ENCODE peak calls at places on chromosome 4, in six cellular contexts. R is upper lobe of left lung; J is endothelial cell; A is H1; G is RWPE1; O is CD8-positive, alpha-beta T cell. S is an unnamed sample.

GRCh38 chr4:72896515-72896914 is 173.0 kb downstream of the COX18 start:
- DNase-seq in R (peak), O (no peak), G (peak), J (no peak), A (no peak), S (no peak)

GRCh38 chr4:145183023-145183422 is 2.6 kb upstream of the OTUD4 start:
- DNase-seq in R (no peak), J (no peak), O (no peak), G (no peak), A (no peak), S (no peak)

GRCh38 chr4:163070023-163070422 is 96.7 kb downstream of the NAF1 start:
- DNase-seq in A (no peak), J (no peak), G (no peak), R (no peak), O (no peak), S (no peak)

GRCh38 chr4:121736735-121737351 is 28.1 kb downstream of the SMIM43 start:
- DNase-seq in G (peak), O (no peak), A (no peak), R (no peak), J (peak), S (peak)

GRCh38 chr4:181952478-181952877 is 290.7 kb upstream of the TENM3 start:
- DNase-seq in A (no peak), R (no peak), J (no peak), O (no peak), G (peak), S (no peak)

GRCh38 chr4:164239976-164240375 is 514.0 kb upstream of the SMIM31 start:
- DNase-seq in R (no peak), A (no peak), G (no peak), J (no peak), O (no peak), S (no peak)

GRCh38 chr4:109011241-109012031 is 248.6 kb upstream of the ETNPPL start:
- DNase-seq in R (no peak), J (no peak), O (no peak), A (no peak), G (no peak), S (no peak)

GRCh38 chr4:17599826-17600225 is 14.6 kb upstream of the MED28 start:
- DNase-seq in G (no peak), J (no peak), A (no peak), R (no peak), O (no peak), S (no peak)

GRCh38 chr4:181819951-181820350 is 423.3 kb upstream of the TENM3 start:
- DNase-seq in J (no peak), O (no peak), A (no peak), G (no peak), R (no peak), S (no peak)

GRCh38 chr4:163063891-163064290 is 102.8 kb downstream of the NAF1 start:
- DNase-seq in O (no peak), G (no peak), R (no peak), A (no peak), J (no peak), S (no peak)

GRCh38 chr4:74499986-74500781 is 55.2 kb downstream of the AREG start:
- DNase-seq in O (no peak), J (no peak), R (no peak), G (no peak), A (no peak), S (no peak)

GRCh38 chr4:185236155-185236503 is 26.7 kb downstream of the SNX25 start:
- DNase-seq in A (no peak), O (no peak), R (no peak), J (no peak), G (no peak), S (no peak)

GRCh38 chr4:165005352-165005751 is 26.4 kb upstream of the TRIM60 start:
- DNase-seq in O (no peak), R (no peak), G (no peak), J (no peak), A (no peak), S (no peak)

GRCh38 chr4:152968806-152969394 is 32.8 kb downstream of the FHDC1 start:
- DNase-seq in A (no peak), R (no peak), O (no peak), G (peak), J (no peak), S (no peak)

GRCh38 chr4:180542445-180543100 is 1700.6 kb upstream of the TENM3 start:
- DNase-seq in G (peak), J (no peak), O (no peak), R (no peak), A (no peak), S (no peak)

GRCh38 chr4:57490520-57490919 is 380.3 kb upstream of the IGFBP7 start:
- DNase-seq in R (no peak), G (no peak), J (no peak), O (no peak), A (no peak), S (no peak)

GRCh38 chr4:10554694-10555093 is 97.5 kb upstream of the ZNF518B start:
- DNase-seq in A (no peak), J (peak), G (peak), R (peak), O (peak), S (peak)

GRCh38 chr4:110742148-110742547 is 119.3 kb upstream of the PITX2 start:
- DNase-seq in O (no peak), A (no peak), J (no peak), G (no peak), R (no peak), S (no peak)

GRCh38 chr4:1202526-1203378 is 30.4 kb upstream of the SPON2 start:
- DNase-seq in R (peak), J (no peak), A (no peak), G (no peak), O (no peak), S (no peak)

GRCh38 chr4:26331380-26331945 is 10.6 kb downstream of the RBPJ start:
- DNase-seq in A (no peak), R (peak), O (no peak), G (no peak), J (no peak), S (no peak)

GRCh38 chr4:176726803-176727202 is 65.9 kb downstream of the VEGFC start:
- DNase-seq in O (no peak), J (no peak), R (no peak), G (no peak), A (no peak), S (no peak)

GRCh38 chr4:112855058-112855457 is 194.4 kb upstream of the ANK2 start:
- DNase-seq in A (no peak), J (no peak), G (no peak), O (no peak), R (no peak), S (no peak)

GRCh38 chr4:137032242-137032641 is 500.1 kb downstream of the PCDH18 start:
- DNase-seq in G (no peak), J (no peak), O (no peak), R (no peak), A (no peak), S (no peak)

GRCh38 chr4:35562831-35563230 is 681.5 kb downstream of the ARAP2 start:
- DNase-seq in G (no peak), A (no peak), R (no peak), O (no peak), J (no peak), S (no peak)

GRCh38 chr4:36351082-36351666 is 69.8 kb downstream of the DTHD1 start:
- DNase-seq in G (peak), J (peak), R (peak), O (peak), A (peak), S (peak)

GRCh38 chr4:14225683-14226207 is 598.2 kb upstream of the BOD1L1 start:
- DNase-seq in A (no peak), J (no peak), O (no peak), G (no peak), R (no peak), S (no peak)

GRCh38 chr4:74967324-74967723 is 34.4 kb downstream of the PARM1 start:
- DNase-seq in A (no peak), O (no peak), G (no peak), R (peak), J (no peak), S (no peak)

GRCh38 chr4:112379306-112379705 is 82.1 kb downstream of the ALPK1 start:
- DNase-seq in J (peak), O (no peak), G (no peak), A (peak), R (no peak), S (peak)

GRCh38 chr4:7872264-7872771 is 67.3 kb downstream of the AFAP1 start:
- DNase-seq in G (no peak), O (no peak), J (no peak), A (no peak), R (no peak), S (no peak)

GRCh38 chr4:76283900-76284299 is 22.6 kb upstream of the STBD1 start:
- DNase-seq in O (no peak), J (no peak), G (no peak), R (no peak), A (no peak), S (no peak)

GRCh38 chr4:77795339-77795738 is 23.8 kb downstream of the CNOT6L start:
- DNase-seq in J (no peak), A (no peak), R (no peak), G (no peak), O (no peak), S (no peak)

GRCh38 chr4:160492181-160492580 is 1389.3 kb downstream of the RAPGEF2 start:
- DNase-seq in G (no peak), J (no peak), R (no peak), A (no peak), O (no peak), S (no peak)

GRCh38 chr4:16505726-16506125 is 279.5 kb upstream of the TAPT1 start:
- DNase-seq in J (peak), G (no peak), O (no peak), R (no peak), A (peak), S (peak)
- TF ChIP-seq CTCF in J (no peak), G (no peak), O (no peak), R (no peak), A (peak), S (peak)

DNA sequence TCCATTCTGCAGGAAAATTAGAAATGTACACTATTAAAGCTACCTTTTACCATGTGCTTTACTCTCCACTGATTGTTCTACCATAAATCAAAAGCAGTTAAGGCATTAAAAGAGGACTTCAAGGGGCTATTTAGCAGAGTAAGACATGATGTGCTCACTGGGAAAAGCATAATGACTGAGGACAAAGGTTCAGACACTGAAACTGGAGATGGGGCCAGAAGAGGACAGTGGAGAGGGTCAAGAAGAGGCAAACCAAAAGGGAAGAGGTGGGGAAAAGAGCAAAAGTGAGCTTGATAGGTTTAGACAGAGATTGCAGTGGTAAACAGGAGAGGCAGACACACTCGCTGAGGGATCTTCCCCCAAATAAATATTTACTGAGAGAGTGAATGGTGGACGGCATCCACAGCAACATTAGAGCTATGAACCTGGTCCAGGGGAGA is 23.8 kb downstream of the SH3RF1 start:
- DNase-seq in G (no peak), O (no peak), J (no peak), A (no peak), R (no peak), S (no peak)
- TF ChIP-seq CTCF in G (no peak), O (no peak), J (no peak), A (no peak), R (no peak), S (no peak)

GRCh38 chr4:38661371-38661770 is 2.6 kb upstream of the KLF3 start:
- DNase-seq in A (no peak), G (no peak), R (no peak), O (no peak), J (no peak), S (no peak)

GRCh38 chr4:38659346-38659745 is 4.7 kb upstream of the KLF3 start:
- DNase-seq in J (no peak), G (no peak), A (no peak), R (no peak), O (no peak), S (no peak)

GRCh38 chr4:38660838-38661237 is 3.2 kb upstream of the KLF3 start:
- DNase-seq in O (no peak), R (no peak), J (no peak), A (no peak), G (no peak), S (no peak)

GRCh38 chr4:38654273-38654672 is 9.7 kb upstream of the KLF3 start:
- DNase-seq in A (no peak), G (no peak), J (no peak), O (no peak), R (no peak), S (no peak)

DNA sequence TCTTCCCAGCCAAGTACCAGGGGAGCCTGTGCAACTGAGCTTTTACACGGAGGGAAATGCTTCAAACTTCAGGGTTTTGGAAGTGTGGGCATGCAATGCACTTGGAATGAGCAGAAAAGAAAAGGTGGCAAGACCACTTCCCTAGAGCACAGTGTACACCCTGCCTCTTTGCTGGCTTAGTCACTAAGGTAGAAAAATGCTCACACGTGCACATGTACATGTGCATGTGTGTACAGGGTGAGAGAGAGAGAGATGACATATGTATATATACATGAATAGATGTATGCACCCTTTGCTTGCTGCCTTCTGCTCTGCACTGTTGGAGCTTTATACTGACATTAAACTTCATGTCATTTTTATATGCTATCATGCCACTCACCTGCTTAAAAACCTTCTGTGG is 7.9 kb upstream of the KLF3 start:
- DNase-seq in A (no peak), O (no peak), G (no peak), J (no peak), R (no peak), S (no peak)
- TF ChIP-seq CTCF in A (no peak), O (no peak), G (no peak), J (no peak), R (no peak), S (no peak)

GRCh38 chr4:186931519-186931918 is 207.9 kb upstream of the FAT1 start:
- DNase-seq in G (no peak), A (no peak), O (no peak), J (no peak), R (no peak), S (no peak)
- TF ChIP-seq CTCF in G (no peak), A (no peak), O (no peak), J (no peak), R (no peak), S (no peak)

GRCh38 chr4:93865650-93866049 is 37.1 kb downstream of the ATOH1 start:
- DNase-seq in J (no peak), A (no peak), G (no peak), R (no peak), O (no peak), S (no peak)
- TF ChIP-seq CTCF in J (peak), A (no peak), G (no peak), R (no peak), O (no peak), S (peak)

DNA sequence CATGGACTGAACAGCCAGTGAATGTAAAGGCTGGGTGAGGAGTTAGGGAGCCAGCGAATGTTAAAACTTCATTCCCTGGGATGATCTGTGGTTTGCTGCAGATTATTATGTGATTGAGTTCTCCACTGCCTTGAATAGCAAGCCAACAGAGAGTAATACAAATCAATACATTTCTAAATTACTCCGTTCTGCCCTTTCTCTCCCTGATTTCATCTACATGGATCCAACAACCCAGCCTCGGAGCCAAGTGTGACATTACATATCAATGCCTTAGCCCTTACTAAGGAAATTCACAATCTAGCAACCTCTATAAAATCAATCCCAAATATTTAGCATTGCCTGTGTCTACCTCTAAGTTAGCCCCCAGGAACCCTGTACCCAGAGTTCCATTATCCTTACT is 11.0 kb downstream of the HSD17B13 start:
- DNase-seq in O (no peak), A (no peak), G (no peak), R (no peak), J (no peak), S (no peak)
- TF ChIP-seq CTCF in O (no peak), A (no peak), G (no peak), R (no peak), J (no peak), S (no peak)

DNA sequence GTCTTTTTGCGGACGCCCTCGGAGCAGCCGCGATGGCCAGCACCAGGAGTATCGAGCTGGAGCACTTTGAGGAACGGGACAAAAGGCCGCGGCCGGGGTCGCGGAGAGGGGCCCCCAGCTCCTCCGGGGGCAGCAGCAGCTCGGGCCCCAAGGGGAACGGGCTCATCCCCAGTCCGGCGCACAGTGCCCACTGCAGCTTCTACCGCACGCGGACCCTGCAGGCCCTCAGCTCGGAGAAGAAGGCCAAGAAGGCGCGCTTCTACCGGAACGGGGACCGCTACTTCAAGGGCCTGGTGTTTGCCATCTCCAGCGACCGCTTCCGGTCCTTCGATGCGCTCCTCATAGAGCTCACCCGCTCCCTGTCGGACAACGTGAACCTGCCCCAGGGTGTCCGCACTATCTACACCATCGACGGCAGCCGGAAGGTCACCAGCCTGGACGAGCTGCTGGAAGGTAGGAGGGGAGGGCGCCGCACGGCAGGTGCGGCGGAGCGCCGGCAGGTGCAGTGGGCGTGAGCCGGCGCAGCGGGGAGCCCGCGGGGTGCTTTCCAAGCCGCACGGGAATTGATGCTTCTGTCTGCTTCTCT is 844 bp downstream of the DCLK2 start:
- DNase-seq in R (peak), G (peak), O (no peak), J (peak), A (peak), S (peak)
- TF ChIP-seq CTCF in R (no peak), G (no peak), O (no peak), J (no peak), A (no peak), S (no peak)

GRCh38 chr4:120055167-120055566 is 11.5 kb downstream of the MAD2L1 start:
- DNase-seq in J (no peak), R (no peak), O (no peak), A (no peak), G (no peak), S (no peak)

GRCh38 chr4:120055795-120056194 is 10.9 kb downstream of the MAD2L1 start:
- DNase-seq in O (no peak), G (no peak), A (no peak), J (no peak), R (no peak), S (no peak)

GRCh38 chr4:120053916-120054315 is 12.7 kb downstream of the MAD2L1 start:
- DNase-seq in G (no peak), R (no peak), O (no peak), A (no peak), J (no peak), S (no peak)

GRCh38 chr4:120052840-120053239 is 13.8 kb downstream of the MAD2L1 start:
- DNase-seq in R (peak), A (no peak), O (no peak), G (peak), J (no peak), S (no peak)

GRCh38 chr4:120049732-120050494 is 16.7 kb downstream of the MAD2L1 start:
- DNase-seq in O (peak), R (peak), A (peak), G (peak), J (peak), S (peak)
- TF ChIP-seq CTCF in O (peak), R (peak), A (peak), G (peak), J (peak), S (peak)